ENCODE peak calls at places on chromosomes 6 and 20, in ten cellular contexts. K is CD4-positive, alpha-beta memory T cell; E is A172; B is GF-D8; V is body of pancreas; O is stimulated activated CD8-positive, alpha-beta memory T cell treated with anti-CD3 and anti-CD28 coated beads, Interleukin-4, amount 100 ng/mL, for 24 hours; T is naive thymus-derived CD8-positive, alpha-beta T cell; U is activated gamma-delta T cell treated with anti-CD3 and anti-CD28 coated beads, Interleukin-2, amount 50 U/mL, for 16 hours; C is ecto neural progenitor cell; Z is H4. R is an unnamed sample.

GRCh38 chr6:73713426-73714147 is 17.6 kb downstream of the CD109 start:
- DNase-seq in C (no peak), K (no peak), T (no peak), E (peak; percentile 43), O (no peak), U (no peak), Z (no peak), B (no peak), V (no peak), R (no peak)

GRCh38 chr6:153872946-153873345 is 166.1 kb upstream of the OPRM1 start:
- DNase-seq in E (peak; percentile 29), U (no peak), Z (no peak), K (no peak), T (no peak), C (no peak), B (no peak), V (no peak), O (no peak), R (no peak)

GRCh38 chr6:22913612-22914011 is 344.2 kb downstream of the HDGFL1 start:
- DNase-seq in T (no peak), Z (no peak), C (no peak), V (no peak), O (no peak), B (no peak), U (no peak), K (no peak), E (no peak), R (no peak)

GRCh38 chr6:118791499-118791898 is 102.5 kb upstream of the ASF1A start:
- DNase-seq in V (no peak), B (no peak), T (no peak), C (no peak), U (no peak), E (no peak), O (no peak), Z (no peak), K (no peak), R (no peak)

GRCh38 chr6:157239148-157239547 is 84.2 kb downstream of the TMEM242 start:
- DNase-seq in B (no peak), C (no peak), Z (no peak), E (no peak), U (no peak), O (no peak), T (no peak), V (no peak), K (no peak), R (no peak)

GRCh38 chr6:103854059-103854458 is 1005.7 kb downstream of the HACE1 start:
- DNase-seq in B (no peak), U (no peak), T (no peak), C (no peak), O (no peak), Z (no peak), E (no peak), K (no peak), V (no peak), R (no peak)

GRCh38 chr6:8225113-8225512 is 122.8 kb upstream of the EEF1E1 start:
- DNase-seq in U (no peak), E (no peak), B (no peak), O (no peak), V (no peak), Z (no peak), K (no peak), C (no peak), T (no peak), R (no peak)

GRCh38 chr6:36627801-36628246 is 33.7 kb downstream of the SRSF3 start:
- DNase-seq in K (no peak), Z (peak; percentile 91), V (peak; percentile 76), B (no peak), O (no peak), T (no peak), E (peak; percentile 85), C (no peak), U (no peak), R (no peak)

GRCh38 chr6:19536838-19537237 is 300.3 kb upstream of the ID4 start:
- DNase-seq in O (no peak), U (no peak), T (no peak), Z (no peak), V (no peak), E (peak; percentile 15), C (no peak), B (no peak), K (no peak), R (no peak)

GRCh38 chr6:113953346-113953745 is 17.6 kb downstream of the HDAC2 start:
- DNase-seq in U (no peak), E (peak; percentile 4), V (no peak), K (no peak), Z (no peak), T (no peak), B (no peak), O (no peak), C (no peak), R (no peak)

GRCh38 chr20:32470025-32470861 is 112.1 kb downstream of the ASXL1 start:
- DNase-seq in K (no peak), U (no peak), T (no peak), C (peak; percentile 66), Z (no peak), B (peak; percentile 54), O (no peak), E (peak; percentile 46), V (peak; percentile 39), R (peak; percentile 72)

GRCh38 chr20:24118096-24118780 is 129.7 kb upstream of the GGTLC1 start:
- DNase-seq in U (no peak), E (no peak), Z (no peak), B (no peak), O (no peak), K (no peak), V (no peak), T (no peak), C (no peak), R (no peak)

GRCh38 chr20:24289737-24290481 is 179.5 kb upstream of the SYNDIG1 start:
- DNase-seq in U (no peak), V (no peak), C (no peak), E (no peak), B (peak; percentile 88), K (no peak), Z (no peak), O (no peak), T (peak; percentile 19), R (no peak)

GRCh38 chr6:150753404-150754184 is 111.9 kb upstream of the MTHFD1L start:
- DNase-seq in B (no peak), T (no peak), V (no peak), C (peak; percentile 56), K (no peak), O (no peak), E (no peak), Z (no peak), U (no peak), R (no peak)

R was measured in heart left ventricle.